ENCODE peak calls at places on chromosomes 4 and X, in four cellular contexts. M is kidney, A is suprapubic skin, Y is IMR-90. B is an unnamed sample.

GRCh38 chrX:24760601-24761000 is 66.9 kb downstream of the POLA1 start:
- DNase-seq in Y (peak), M (no peak), A (no peak), B (no peak)

GRCh38 chr4:88964450-88964849 is 92.5 kb downstream of the FAM13A start:
- DNase-seq in M (no peak), Y (peak), A (no peak), B (no peak)

GRCh38 chrX:39491548-39492297 is 606.0 kb downstream of the BCOR start:
- DNase-seq in M (no peak), Y (no peak), A (no peak), B (no peak)

GRCh38 chrX:132068405-132068804 is 45.3 kb downstream of the STK26 start:
- DNase-seq in Y (no peak), M (no peak), A (no peak), B (no peak)

GRCh38 chrX:21711126-21711847 is 46.6 kb downstream of the SMPX start:
- DNase-seq in Y (no peak), A (no peak), M (no peak), B (no peak)

GRCh38 chr4:47668810-47669408 is 169.0 kb downstream of the CORIN start:
- DNase-seq in M (no peak), A (no peak), Y (peak), B (peak)

GRCh38 chr4:125796138-125796537 is 481.4 kb downstream of the FAT4 start:
- DNase-seq in M (no peak), A (no peak), Y (no peak), B (no peak)

GRCh38 chr4:38161208-38162113 is 201.3 kb downstream of the PTTG2 start:
- DNase-seq in Y (peak), A (no peak), M (no peak), B (no peak)

GRCh38 chr4:10163296-10163695 is 46.7 kb upstream of the WDR1 start:
- DNase-seq in A (no peak), Y (no peak), M (no peak), B (no peak)

GRCh38 chr4:10161840-10162239 is 45.2 kb upstream of the WDR1 start:
- DNase-seq in A (no peak), Y (no peak), M (no peak), B (no peak)

GRCh38 chr4:10162341-10163000 is 45.9 kb upstream of the WDR1 start:
- DNase-seq in Y (no peak), A (no peak), M (no peak), B (no peak)

GRCh38 chr4:10167201-10167600 is 50.6 kb upstream of the WDR1 start:
- DNase-seq in M (no peak), Y (no peak), A (no peak), B (no peak)

DNA sequence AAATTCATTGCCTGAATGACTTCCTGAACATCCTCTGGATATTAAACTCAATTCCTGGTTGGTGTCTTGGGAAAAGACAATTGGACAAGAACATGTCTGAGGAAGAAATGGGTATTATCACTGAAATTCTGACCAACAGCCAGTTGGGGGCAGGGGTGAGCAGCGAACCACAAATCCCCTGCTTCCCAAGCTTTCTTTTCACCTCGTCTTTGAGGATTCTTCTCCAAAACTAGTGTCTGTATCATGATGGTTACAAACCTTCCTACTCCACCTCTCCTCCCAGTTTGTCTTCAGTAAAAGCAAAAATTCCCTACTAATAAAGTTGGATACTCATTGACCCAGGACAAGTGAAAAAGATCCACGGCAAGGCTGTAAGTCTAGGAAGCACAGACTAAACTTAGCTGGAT is 48.3 kb upstream of the WDR1 start:
- DNase-seq in A (no peak), M (no peak), Y (peak), B (peak)
- TF ChIP-seq CTCF in A (peak), M (peak), Y (peak), B (peak)

GRCh38 chr4:173333658-173334084 is 487 bp downstream of the HMGB2 start:
- DNase-seq in Y (peak), A (peak), M (peak), B (peak)
- H3K27ac ChIP-seq in Y (peak), A (peak), M (peak), B (peak)

DNA sequence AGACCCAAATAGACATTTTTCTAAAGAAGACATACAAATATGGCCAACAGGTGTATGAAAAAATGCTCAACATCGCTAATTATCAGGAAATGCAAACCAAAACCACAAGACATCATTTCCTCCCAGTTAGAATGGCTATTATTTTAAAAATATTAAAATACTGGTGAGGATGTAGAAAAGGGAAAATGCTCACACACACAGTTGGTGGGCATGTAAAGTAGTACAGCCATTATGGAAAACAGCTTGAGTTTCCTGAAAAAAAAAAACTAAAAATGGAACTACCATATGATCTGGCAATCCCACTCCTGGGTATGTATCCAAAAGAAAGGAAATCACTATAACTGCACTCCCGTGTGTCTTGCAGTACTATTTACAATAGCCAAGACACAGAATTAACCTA is 128.8 kb upstream of the DKK2 start:
- DNase-seq in Y (no peak), M (no peak), A (no peak), B (no peak)
- TF ChIP-seq CTCF in Y (no peak), M (no peak), A (no peak), B (no peak)

GRCh38 chrX:45758738-45759397 is 558.2 kb upstream of the DIPK2B start:
- DNase-seq in M (no peak), A (no peak), Y (peak), B (no peak)
- H3K27ac ChIP-seq in M (no peak), A (peak), Y (peak), B (no peak)

DNA sequence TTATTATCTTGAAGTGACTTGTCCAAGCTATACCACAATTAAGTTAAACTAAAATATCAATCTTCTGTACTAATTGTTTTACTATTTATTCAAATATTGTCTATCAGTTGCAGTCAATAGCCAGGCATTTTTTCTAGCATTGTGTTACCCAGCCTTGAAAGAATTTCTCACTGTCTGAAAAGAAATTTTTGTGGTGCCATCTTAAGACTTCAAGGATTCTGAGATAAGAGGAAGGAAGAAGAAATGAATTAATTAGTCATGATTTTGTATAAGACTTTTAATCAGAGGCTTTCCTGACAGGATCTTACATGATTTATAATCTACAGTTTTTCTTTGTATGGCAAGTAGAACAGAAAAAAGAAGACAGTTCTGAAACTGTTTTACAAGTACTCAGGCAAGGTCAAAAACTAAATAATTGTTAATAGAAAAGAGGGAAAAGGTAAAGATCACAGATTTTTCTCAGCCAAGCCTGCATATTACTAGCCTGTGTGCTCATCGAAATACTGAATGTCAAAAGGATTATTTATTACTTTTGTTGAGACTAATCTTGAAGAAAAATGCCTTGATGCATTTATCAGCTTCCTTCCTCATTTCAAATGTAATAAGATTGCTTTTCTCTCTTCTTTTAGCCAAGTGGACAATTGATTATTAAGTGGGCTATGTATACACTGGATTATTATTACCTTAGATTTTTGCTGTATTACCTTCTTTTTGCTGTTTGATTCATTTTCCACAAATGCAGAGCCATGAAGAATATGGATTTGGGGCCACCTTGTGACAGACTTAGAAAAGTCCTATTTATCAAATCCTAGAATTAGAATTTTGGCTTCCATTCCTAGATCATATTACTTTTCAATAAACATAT is 53.8 kb downstream of the CXCL1 start:
- DNase-seq in M (no peak), A (no peak), Y (peak), B (no peak)
- TF ChIP-seq CTCF in M (peak), A (no peak), Y (peak), B (peak)

GRCh38 chr4:142262956-142263355 is 583.1 kb downstream of the INPP4B start:
- DNase-seq in M (no peak), A (no peak), Y (no peak), B (peak)

GRCh38 chr4:142265946-142266345 is 580.2 kb downstream of the INPP4B start:
- DNase-seq in Y (no peak), M (no peak), A (no peak), B (no peak)

GRCh38 chr4:142267101-142267500 is 579.0 kb downstream of the INPP4B start:
- DNase-seq in M (no peak), Y (no peak), A (no peak), B (no peak)

GRCh38 chr4:142265536-142265935 is 580.6 kb downstream of the INPP4B start:
- DNase-seq in A (no peak), Y (peak), M (no peak), B (no peak)

DNA sequence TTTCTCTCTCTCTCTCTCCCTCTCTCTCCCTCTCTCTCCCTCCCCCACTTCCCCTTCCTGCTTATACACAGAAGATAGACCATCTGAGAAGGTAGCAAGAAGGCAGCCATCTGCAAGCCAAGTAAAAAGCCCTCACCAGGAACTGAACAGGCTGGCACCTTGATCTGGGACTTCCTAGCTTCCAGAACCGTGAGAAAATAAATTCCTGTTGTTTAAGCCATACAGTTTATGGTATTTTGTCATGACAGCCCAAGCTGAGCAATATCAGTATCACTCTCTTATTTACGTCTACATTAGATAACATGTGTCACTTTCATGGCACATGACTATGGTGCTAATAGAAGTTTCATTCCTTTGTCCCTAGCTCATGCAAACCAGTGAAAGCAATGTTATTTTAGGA is 581.1 kb downstream of the INPP4B start:
- DNase-seq in Y (peak), A (no peak), M (no peak), B (no peak)
- H3K27ac ChIP-seq in Y (peak), A (no peak), M (no peak), B (no peak)

DNA sequence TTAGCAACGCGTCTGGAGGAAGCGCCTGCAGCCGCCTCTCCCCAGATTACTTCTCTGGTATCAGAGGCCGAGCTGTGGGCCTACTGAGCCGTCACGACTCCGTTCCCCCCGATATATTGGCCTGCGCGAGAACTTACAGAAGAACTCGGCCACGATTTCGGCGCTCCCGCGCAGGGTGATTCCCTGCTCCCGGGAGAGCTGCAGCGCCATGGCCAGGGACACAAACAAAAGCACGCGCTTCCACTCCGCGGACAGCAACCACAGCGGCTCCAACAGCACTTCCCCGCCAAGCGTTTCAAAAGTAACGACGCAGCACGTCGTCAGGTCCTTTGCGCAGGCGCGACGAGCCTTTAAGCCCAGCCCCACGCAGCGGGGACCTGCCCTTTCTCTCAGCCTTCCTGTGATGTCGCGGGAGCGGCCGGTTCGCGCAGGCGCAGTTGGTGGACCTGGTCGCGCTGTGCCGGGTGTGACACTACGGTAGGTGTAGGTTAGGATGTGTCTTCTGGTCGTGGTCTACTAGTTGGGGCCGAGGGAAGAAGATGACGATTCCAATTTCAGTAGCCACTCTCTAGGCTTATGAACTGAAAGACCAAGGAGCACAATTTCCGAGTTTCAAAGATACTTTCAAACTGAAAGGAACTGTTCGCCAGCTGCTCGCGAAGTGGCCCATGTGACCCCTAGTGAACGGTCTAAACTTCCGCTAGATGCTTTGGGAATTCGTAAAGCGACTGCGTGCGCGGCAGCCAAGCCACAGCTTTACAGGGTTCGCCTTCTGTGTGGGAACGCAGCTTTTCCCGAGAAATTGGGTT is at the start of gene MAD2L1:
- DNase-seq in M (peak), A (peak), Y (peak), B (peak)
- TF ChIP-seq CTCF in M (no peak), A (no peak), Y (no peak), B (no peak)

DNA sequence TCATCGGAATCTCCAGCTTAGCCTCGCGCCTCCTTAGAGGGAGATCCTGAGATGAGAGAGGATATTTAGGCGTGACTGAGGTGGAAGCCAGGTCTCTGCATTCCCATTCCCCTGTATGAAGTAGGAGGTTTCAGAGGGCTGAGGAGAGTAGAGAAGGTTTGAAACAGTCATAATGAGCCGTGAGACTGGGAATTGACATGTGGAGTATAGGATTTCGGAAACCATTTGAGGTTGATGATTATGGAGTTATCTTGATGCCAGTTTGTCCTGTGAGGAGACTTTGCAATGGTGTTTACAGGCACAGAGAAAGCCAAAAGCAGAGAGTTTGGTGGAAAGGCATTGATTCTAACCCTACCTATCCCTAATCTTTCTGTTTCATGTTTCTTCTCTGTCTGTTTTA is 2.0 kb downstream of the CHST7 start:
- DNase-seq in M (no peak), A (no peak), Y (no peak), B (no peak)
- H3K27ac ChIP-seq in M (no peak), A (peak), Y (no peak), B (no peak)

GRCh38 chr4:61831987-61832386 is 631.9 kb downstream of the ADGRL3 start:
- DNase-seq in Y (no peak), A (no peak), M (no peak), B (no peak)

GRCh38 chr4:61841710-61842109 is 641.6 kb downstream of the ADGRL3 start:
- DNase-seq in Y (no peak), A (no peak), M (no peak), B (no peak)

GRCh38 chr4:61838072-61838471 is 637.9 kb downstream of the ADGRL3 start:
- DNase-seq in Y (no peak), M (no peak), A (no peak), B (no peak)

GRCh38 chr4:61837395-61837794 is 637.3 kb downstream of the ADGRL3 start:
- DNase-seq in M (no peak), A (no peak), Y (no peak), B (peak)
- TF ChIP-seq CTCF in M (no peak), A (no peak), Y (no peak), B (no peak)

GRCh38 chrX:57137481-57137880 is 284 bp upstream of the SPIN2A start:
- DNase-seq in M (no peak), Y (no peak), A (no peak), B (peak)
- H3K27ac ChIP-seq in M (no peak), Y (no peak), A (no peak), B (peak)